ENCODE peak calls at places on chromosomes 13 and 19, in seven cellular contexts. One of them, this sample, is unnamed.

GRCh38 chr13:40168425-40169155 is 497.9 kb downstream of the FOXO1 start:
- DNase-seq in cardiac muscle cell: no peak
- DNase-seq in HepG2: no peak
- DNase-seq in fibroblast of lung: no peak
- DNase-seq in left ventricle myocardium inferior: no peak
- DNase-seq in endodermal cell: no peak
- DNase-seq in breast epithelium: no peak
- DNase-seq in this sample: no peak

GRCh38 chr13:52067237-52067636 is 42.7 kb downstream of the UTP14C start:
- DNase-seq in cardiac muscle cell: peak; percentile 3
- DNase-seq in HepG2: peak; percentile 62
- DNase-seq in fibroblast of lung: peak; percentile 7
- DNase-seq in left ventricle myocardium inferior: no peak
- DNase-seq in endodermal cell: no peak
- DNase-seq in breast epithelium: no peak
- DNase-seq in this sample: no peak

GRCh38 chr13:34578471-34578870 is 363.6 kb upstream of the NBEA start:
- DNase-seq in cardiac muscle cell: peak; percentile 50
- DNase-seq in HepG2: no peak
- DNase-seq in fibroblast of lung: no peak
- DNase-seq in left ventricle myocardium inferior: no peak
- DNase-seq in endodermal cell: no peak
- DNase-seq in breast epithelium: no peak
- DNase-seq in this sample: no peak

GRCh38 chr19:14550201-14550754 is 20.9 kb downstream of the TECR start:
- DNase-seq in cardiac muscle cell: peak; percentile 11
- DNase-seq in HepG2: no peak
- DNase-seq in fibroblast of lung: no peak
- DNase-seq in left ventricle myocardium inferior: no peak
- DNase-seq in endodermal cell: no peak
- DNase-seq in breast epithelium: peak; percentile 96
- DNase-seq in this sample: peak; percentile 45

GRCh38 chr19:19271828-19272599 is 1.1 kb downstream of the TM6SF2 start:
- DNase-seq in cardiac muscle cell: no peak
- DNase-seq in HepG2: no peak
- DNase-seq in fibroblast of lung: no peak
- DNase-seq in left ventricle myocardium inferior: no peak
- DNase-seq in endodermal cell: no peak
- DNase-seq in breast epithelium: no peak
- DNase-seq in this sample: no peak

GRCh38 chr13:99808786-99809185 is 162.8 kb downstream of the ZIC5 start:
- DNase-seq in cardiac muscle cell: no peak
- DNase-seq in HepG2: no peak
- DNase-seq in fibroblast of lung: no peak
- DNase-seq in left ventricle myocardium inferior: no peak
- DNase-seq in endodermal cell: no peak
- DNase-seq in breast epithelium: no peak
- DNase-seq in this sample: no peak

GRCh38 chr13:34294483-34295129 is 476.7 kb downstream of the RFC3 start:
- DNase-seq in cardiac muscle cell: peak; percentile 37
- DNase-seq in HepG2: no peak
- DNase-seq in fibroblast of lung: peak; percentile 27
- DNase-seq in left ventricle myocardium inferior: peak; percentile 18
- DNase-seq in endodermal cell: no peak
- DNase-seq in breast epithelium: no peak
- DNase-seq in this sample: no peak

GRCh38 chr19:42794751-42795150 is 29.3 kb upstream of the PSG8 start:
- DNase-seq in cardiac muscle cell: no peak
- DNase-seq in HepG2: no peak
- DNase-seq in fibroblast of lung: no peak
- DNase-seq in left ventricle myocardium inferior: no peak
- DNase-seq in endodermal cell: no peak
- DNase-seq in breast epithelium: no peak
- DNase-seq in this sample: no peak

GRCh38 chr13:74074723-74075122 is 59.5 kb downstream of the KLF12 start:
- DNase-seq in cardiac muscle cell: peak; percentile 43
- DNase-seq in HepG2: no peak
- DNase-seq in fibroblast of lung: no peak
- DNase-seq in left ventricle myocardium inferior: no peak
- DNase-seq in endodermal cell: no peak
- DNase-seq in breast epithelium: no peak
- DNase-seq in this sample: no peak

GRCh38 chr13:64723735-64724134 is 2506.4 kb downstream of the PCDH9 start:
- DNase-seq in cardiac muscle cell: peak; percentile 93
- DNase-seq in HepG2: peak; percentile 62
- DNase-seq in fibroblast of lung: peak; percentile 61
- DNase-seq in left ventricle myocardium inferior: no peak
- DNase-seq in endodermal cell: no peak
- DNase-seq in breast epithelium: no peak
- DNase-seq in this sample: peak; percentile 58

GRCh38 chr19:5785423-5785822 is 877 bp upstream of the PRR22 start:
- DNase-seq in cardiac muscle cell: no peak
- DNase-seq in HepG2: no peak
- DNase-seq in fibroblast of lung: no peak
- DNase-seq in left ventricle myocardium inferior: no peak
- DNase-seq in endodermal cell: no peak
- DNase-seq in breast epithelium: no peak
- DNase-seq in this sample: peak; percentile 15

GRCh38 chr19:45364696-45365095 is 5.7 kb downstream of the ERCC2 start:
- DNase-seq in cardiac muscle cell: no peak
- DNase-seq in HepG2: no peak
- DNase-seq in fibroblast of lung: no peak
- DNase-seq in left ventricle myocardium inferior: no peak
- DNase-seq in endodermal cell: no peak
- DNase-seq in breast epithelium: no peak
- DNase-seq in this sample: no peak

GRCh38 chr13:98143157-98143553 is 261 bp downstream of the FARP1 start:
- DNase-seq in cardiac muscle cell: no peak
- DNase-seq in HepG2: no peak
- DNase-seq in fibroblast of lung: no peak
- DNase-seq in left ventricle myocardium inferior: peak; percentile 58
- DNase-seq in endodermal cell: peak; percentile 85
- DNase-seq in breast epithelium: no peak
- DNase-seq in this sample: no peak

GRCh38 chr13:114034481-114034891 is 60.6 kb upstream of the C13orf46 start:
- DNase-seq in cardiac muscle cell: no peak
- DNase-seq in HepG2: no peak
- DNase-seq in fibroblast of lung: peak; percentile 57
- DNase-seq in left ventricle myocardium inferior: no peak
- DNase-seq in endodermal cell: no peak
- DNase-seq in breast epithelium: no peak
- DNase-seq in this sample: no peak

GRCh38 chr19:1942934-1943555 is 2.1 kb downstream of the CSNK1G2 start:
- DNase-seq in cardiac muscle cell: no peak
- DNase-seq in HepG2: no peak
- DNase-seq in fibroblast of lung: no peak
- DNase-seq in left ventricle myocardium inferior: no peak
- DNase-seq in endodermal cell: no peak
- DNase-seq in breast epithelium: no peak
- DNase-seq in this sample: no peak

GRCh38 chr19:7468840-7469239 is 20.0 kb downstream of the PEX11G start:
- DNase-seq in cardiac muscle cell: no peak
- DNase-seq in HepG2: no peak
- DNase-seq in fibroblast of lung: no peak
- DNase-seq in left ventricle myocardium inferior: no peak
- DNase-seq in endodermal cell: no peak
- DNase-seq in breast epithelium: no peak
- DNase-seq in this sample: no peak

GRCh38 chr13:24220086-24220703 is 59.7 kb downstream of the SPATA13 start:
- DNase-seq in cardiac muscle cell: peak; percentile 92
- DNase-seq in HepG2: peak; percentile 75
- DNase-seq in fibroblast of lung: peak; percentile 90
- DNase-seq in left ventricle myocardium inferior: no peak
- DNase-seq in endodermal cell: peak; percentile 76
- DNase-seq in breast epithelium: no peak
- DNase-seq in this sample: peak; percentile 56

GRCh38 chr13:21034602-21035190 is 26.7 kb downstream of the LATS2 start:
- DNase-seq in cardiac muscle cell: peak; percentile 66
- DNase-seq in HepG2: no peak
- DNase-seq in fibroblast of lung: no peak
- DNase-seq in left ventricle myocardium inferior: peak; percentile 42
- DNase-seq in endodermal cell: no peak
- DNase-seq in breast epithelium: no peak
- DNase-seq in this sample: no peak

GRCh38 chr19:12606796-12607195 is 3.8 kb downstream of the ZNF490 start:
- DNase-seq in cardiac muscle cell: no peak
- DNase-seq in HepG2: no peak
- DNase-seq in fibroblast of lung: no peak
- DNase-seq in left ventricle myocardium inferior: no peak
- DNase-seq in endodermal cell: no peak
- DNase-seq in breast epithelium: no peak
- DNase-seq in this sample: no peak

GRCh38 chr19:46299695-46300094 is 2.9 kb downstream of the HIF3A start:
- DNase-seq in cardiac muscle cell: peak; percentile 38
- DNase-seq in HepG2: no peak
- DNase-seq in fibroblast of lung: no peak
- DNase-seq in left ventricle myocardium inferior: no peak
- DNase-seq in endodermal cell: no peak
- DNase-seq in breast epithelium: no peak
- DNase-seq in this sample: no peak

GRCh38 chr19:45863840-45864628 is at the start of gene FOXA3:
- DNase-seq in cardiac muscle cell: peak; percentile 32
- DNase-seq in HepG2: peak; percentile 64
- DNase-seq in fibroblast of lung: peak; percentile 24
- DNase-seq in left ventricle myocardium inferior: no peak
- DNase-seq in endodermal cell: peak; percentile 90
- DNase-seq in breast epithelium: no peak
- DNase-seq in this sample: peak; percentile 38

GRCh38 chr19:27846944-27847343 is 1366.0 kb downstream of the UQCRFS1 start:
- DNase-seq in cardiac muscle cell: no peak
- DNase-seq in HepG2: peak; percentile 2
- DNase-seq in fibroblast of lung: no peak
- DNase-seq in left ventricle myocardium inferior: no peak
- DNase-seq in endodermal cell: peak; percentile 50
- DNase-seq in breast epithelium: no peak
- DNase-seq in this sample: no peak

GRCh38 chr19:56116606-56117005 is 4.5 kb downstream of the ZNF787 start:
- DNase-seq in cardiac muscle cell: no peak
- DNase-seq in HepG2: no peak
- DNase-seq in fibroblast of lung: no peak
- DNase-seq in left ventricle myocardium inferior: no peak
- DNase-seq in endodermal cell: peak; percentile 37
- DNase-seq in breast epithelium: no peak
- DNase-seq in this sample: no peak

GRCh38 chr19:56113071-56113632 is 7.9 kb downstream of the ZNF787 start:
- DNase-seq in cardiac muscle cell: no peak
- DNase-seq in HepG2: no peak
- DNase-seq in fibroblast of lung: no peak
- DNase-seq in left ventricle myocardium inferior: no peak
- DNase-seq in endodermal cell: no peak
- DNase-seq in breast epithelium: no peak
- DNase-seq in this sample: no peak

GRCh38 chr19:56115490-56115889 is 5.6 kb downstream of the ZNF787 start:
- DNase-seq in cardiac muscle cell: no peak
- DNase-seq in HepG2: no peak
- DNase-seq in fibroblast of lung: no peak
- DNase-seq in left ventricle myocardium inferior: no peak
- DNase-seq in endodermal cell: peak; percentile 37
- DNase-seq in breast epithelium: no peak
- DNase-seq in this sample: no peak

GRCh38 chr19:56114051-56114694 is 6.9 kb downstream of the ZNF787 start:
- DNase-seq in cardiac muscle cell: no peak
- DNase-seq in HepG2: no peak
- DNase-seq in fibroblast of lung: no peak
- DNase-seq in left ventricle myocardium inferior: no peak
- DNase-seq in endodermal cell: peak; percentile 42
- DNase-seq in breast epithelium: no peak
- DNase-seq in this sample: no peak

GRCh38 chr19:56114711-56115110 is 6.4 kb downstream of the ZNF787 start:
- DNase-seq in cardiac muscle cell: no peak
- DNase-seq in HepG2: no peak
- DNase-seq in fibroblast of lung: no peak
- DNase-seq in left ventricle myocardium inferior: no peak
- DNase-seq in endodermal cell: peak; percentile 49
- DNase-seq in breast epithelium: no peak
- DNase-seq in this sample: no peak
- H3K4me1 ChIP-seq in cardiac muscle cell: peaks cover 56% of the 10 kb centered on the region
- H3K4me1 ChIP-seq in HepG2: peaks cover 90% of the 10 kb centered on the region
- H3K4me1 ChIP-seq in fibroblast of lung: peaks cover 27% of the 10 kb centered on the region
- H3K4me1 ChIP-seq in left ventricle myocardium inferior: peaks cover 98% of the 10 kb centered on the region
- H3K4me1 ChIP-seq in endodermal cell: peaks cover 7% of the 10 kb centered on the region
- H3K4me1 ChIP-seq in breast epithelium: peaks cover 5% of the 10 kb centered on the region
- H3K4me1 ChIP-seq in this sample: peaks cover 8% of the 10 kb centered on the region

DNA sequence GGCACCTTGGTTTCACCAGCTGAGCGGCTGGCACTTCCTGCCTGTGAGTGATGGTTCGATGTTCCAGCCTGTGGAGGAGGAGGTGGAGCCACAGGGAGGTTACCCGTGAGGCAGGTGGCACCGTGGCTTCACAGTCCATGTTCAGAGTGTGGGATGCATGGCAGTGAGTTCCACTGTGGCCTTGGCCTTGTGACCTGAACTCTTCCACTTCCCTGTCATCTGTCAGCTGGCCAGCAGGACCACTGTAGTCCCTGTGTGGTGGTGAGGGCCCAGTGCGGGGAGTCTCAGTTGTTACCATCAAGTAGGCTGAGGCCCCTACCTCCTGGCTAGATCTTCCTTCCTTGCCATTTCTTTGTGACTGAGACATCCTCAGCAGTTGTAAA is 16.9 kb downstream of the SMARCA4 start:
- DNase-seq in cardiac muscle cell: no peak
- DNase-seq in HepG2: no peak
- DNase-seq in fibroblast of lung: no peak
- DNase-seq in left ventricle myocardium inferior: no peak
- DNase-seq in endodermal cell: no peak
- DNase-seq in breast epithelium: no peak
- DNase-seq in this sample: no peak
- H3K4me1 ChIP-seq in cardiac muscle cell: peaks cover 4% of the 10 kb centered on the region
- H3K4me1 ChIP-seq in HepG2: peaks cover 30% of the 10 kb centered on the region
- H3K4me1 ChIP-seq in fibroblast of lung: peaks cover 15% of the 10 kb centered on the region
- H3K4me1 ChIP-seq in left ventricle myocardium inferior: peaks cover 32% of the 10 kb centered on the region
- H3K4me1 ChIP-seq in endodermal cell: no peaks in the 10 kb centered on the region
- H3K4me1 ChIP-seq in breast epithelium: peaks cover 5% of the 10 kb centered on the region
- H3K4me1 ChIP-seq in this sample: peaks cover 4% of the 10 kb centered on the region

DNA sequence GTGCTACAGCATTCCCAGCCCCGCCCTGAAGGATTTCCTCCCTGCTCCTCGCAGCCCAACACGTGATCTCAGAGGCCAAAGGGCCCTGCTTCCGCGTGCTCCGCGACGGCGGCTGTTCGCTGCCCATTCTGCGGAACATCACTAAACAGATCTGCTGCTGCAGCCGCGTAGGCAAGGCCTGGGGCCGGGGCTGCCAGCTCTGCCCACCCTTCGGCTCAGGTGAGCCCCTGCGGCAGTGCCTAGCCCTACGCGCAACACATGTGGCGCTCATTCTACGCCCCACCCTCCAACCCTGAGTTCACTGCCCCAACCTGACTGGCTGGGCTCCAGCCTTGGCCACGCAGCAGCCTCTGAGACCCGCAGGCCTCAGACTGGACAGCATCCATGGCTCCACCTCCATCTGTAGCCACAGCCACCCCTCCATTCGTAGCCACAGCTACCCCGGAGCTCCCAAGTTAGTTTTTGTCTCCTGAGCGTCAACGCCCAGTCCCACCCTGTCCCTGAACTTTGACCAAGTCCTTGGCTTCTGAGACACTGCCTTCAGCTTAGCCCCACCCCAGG is 6.2 kb downstream of the LTBP4 start:
- DNase-seq in cardiac muscle cell: no peak
- DNase-seq in HepG2: no peak
- DNase-seq in fibroblast of lung: no peak
- DNase-seq in left ventricle myocardium inferior: no peak
- DNase-seq in endodermal cell: peak; percentile 60
- DNase-seq in breast epithelium: no peak
- DNase-seq in this sample: no peak
- H3K4me1 ChIP-seq in cardiac muscle cell: peaks cover 10% of the 10 kb centered on the region
- H3K4me1 ChIP-seq in HepG2: peaks cover 75% of the 10 kb centered on the region
- H3K4me1 ChIP-seq in fibroblast of lung: peaks cover 15% of the 10 kb centered on the region
- H3K4me1 ChIP-seq in left ventricle myocardium inferior: peaks cover 84% of the 10 kb centered on the region
- H3K4me1 ChIP-seq in endodermal cell: peaks cover 5% of the 10 kb centered on the region
- H3K4me1 ChIP-seq in breast epithelium: peaks cover 13% of the 10 kb centered on the region
- H3K4me1 ChIP-seq in this sample: peaks cover 7% of the 10 kb centered on the region

GRCh38 chr13:110397445-110397844 is 90.4 kb downstream of the COL4A2 start:
- DNase-seq in cardiac muscle cell: peak; percentile 90
- DNase-seq in HepG2: no peak
- DNase-seq in fibroblast of lung: peak; percentile 98
- DNase-seq in left ventricle myocardium inferior: no peak
- DNase-seq in endodermal cell: no peak
- DNase-seq in breast epithelium: no peak
- DNase-seq in this sample: no peak
- H3K4me1 ChIP-seq in cardiac muscle cell: peaks cover 10% of the 10 kb centered on the region
- H3K4me1 ChIP-seq in HepG2: no peaks in the 10 kb centered on the region
- H3K4me1 ChIP-seq in fibroblast of lung: peaks cover 38% of the 10 kb centered on the region
- H3K4me1 ChIP-seq in left ventricle myocardium inferior: peaks cover 88% of the 10 kb centered on the region
- H3K4me1 ChIP-seq in endodermal cell: peaks cover 8% of the 10 kb centered on the region
- H3K4me1 ChIP-seq in breast epithelium: peaks cover 6% of the 10 kb centered on the region
- H3K4me1 ChIP-seq in this sample: peaks cover 3% of the 10 kb centered on the region